ENCODE peak calls at places on chromosomes 3 and 15, in five cellular contexts. One of them, this sample, is unnamed.

GRCh38 chr3:185764168-185764988 is 60.5 kb downstream of the IGF2BP2 start:
- DNase-seq in skeletal muscle cell: no peak
- DNase-seq in WTC11: no peak
- DNase-seq in neural progenitor cell: peak; percentile 66
- DNase-seq in stimulated activated CD4-positive, alpha-beta T cell treated with anti-CD3 and anti-CD28 coated beads, Interleukin-12 subunit alpha, Interleukin-12 subunit beta, amount 100 ng/mL, for 48 hours: no peak
- DNase-seq in this sample: no peak

GRCh38 chr15:58724471-58724870 is 25.0 kb downstream of the ADAM10 start:
- DNase-seq in skeletal muscle cell: peak; percentile 28
- DNase-seq in WTC11: no peak
- DNase-seq in neural progenitor cell: no peak
- DNase-seq in stimulated activated CD4-positive, alpha-beta T cell treated with anti-CD3 and anti-CD28 coated beads, Interleukin-12 subunit alpha, Interleukin-12 subunit beta, amount 100 ng/mL, for 48 hours: no peak
- DNase-seq in this sample: no peak

GRCh38 chr3:94083261-94083660 is 20.4 kb downstream of the NSUN3 start:
- DNase-seq in skeletal muscle cell: no peak
- DNase-seq in WTC11: no peak
- DNase-seq in neural progenitor cell: no peak
- DNase-seq in stimulated activated CD4-positive, alpha-beta T cell treated with anti-CD3 and anti-CD28 coated beads, Interleukin-12 subunit alpha, Interleukin-12 subunit beta, amount 100 ng/mL, for 48 hours: no peak
- DNase-seq in this sample: no peak

GRCh38 chr3:48240711-48241491 is at the start of gene ZNF589:
- DNase-seq in skeletal muscle cell: peak; percentile 71
- DNase-seq in WTC11: peak; percentile 95
- DNase-seq in neural progenitor cell: peak; percentile 96
- DNase-seq in stimulated activated CD4-positive, alpha-beta T cell treated with anti-CD3 and anti-CD28 coated beads, Interleukin-12 subunit alpha, Interleukin-12 subunit beta, amount 100 ng/mL, for 48 hours: peak; percentile 97
- DNase-seq in this sample: no peak

GRCh38 chr3:146895026-146895749 is 290.0 kb upstream of the PLSCR5 start:
- DNase-seq in skeletal muscle cell: peak; percentile 68
- DNase-seq in WTC11: no peak
- DNase-seq in neural progenitor cell: no peak
- DNase-seq in stimulated activated CD4-positive, alpha-beta T cell treated with anti-CD3 and anti-CD28 coated beads, Interleukin-12 subunit alpha, Interleukin-12 subunit beta, amount 100 ng/mL, for 48 hours: no peak
- DNase-seq in this sample: no peak

GRCh38 chr15:93028111-93028631 is 60.8 kb downstream of the RGMA start:
- DNase-seq in skeletal muscle cell: no peak
- DNase-seq in WTC11: no peak
- DNase-seq in neural progenitor cell: no peak
- DNase-seq in stimulated activated CD4-positive, alpha-beta T cell treated with anti-CD3 and anti-CD28 coated beads, Interleukin-12 subunit alpha, Interleukin-12 subunit beta, amount 100 ng/mL, for 48 hours: no peak
- DNase-seq in this sample: no peak

GRCh38 chr3:112815981-112816380 is 30.7 kb downstream of the CD200R1L start:
- DNase-seq in skeletal muscle cell: no peak
- DNase-seq in WTC11: no peak
- DNase-seq in neural progenitor cell: no peak
- DNase-seq in stimulated activated CD4-positive, alpha-beta T cell treated with anti-CD3 and anti-CD28 coated beads, Interleukin-12 subunit alpha, Interleukin-12 subunit beta, amount 100 ng/mL, for 48 hours: no peak
- DNase-seq in this sample: no peak

GRCh38 chr3:186869253-186870235 is 27.0 kb downstream of the ADIPOQ start:
- DNase-seq in skeletal muscle cell: no peak
- DNase-seq in WTC11: no peak
- DNase-seq in neural progenitor cell: no peak
- DNase-seq in stimulated activated CD4-positive, alpha-beta T cell treated with anti-CD3 and anti-CD28 coated beads, Interleukin-12 subunit alpha, Interleukin-12 subunit beta, amount 100 ng/mL, for 48 hours: no peak
- DNase-seq in this sample: no peak

GRCh38 chr3:156539802-156540201 is 15.1 kb downstream of the SSR3 start:
- DNase-seq in skeletal muscle cell: no peak
- DNase-seq in WTC11: no peak
- DNase-seq in neural progenitor cell: no peak
- DNase-seq in stimulated activated CD4-positive, alpha-beta T cell treated with anti-CD3 and anti-CD28 coated beads, Interleukin-12 subunit alpha, Interleukin-12 subunit beta, amount 100 ng/mL, for 48 hours: no peak
- DNase-seq in this sample: no peak

GRCh38 chr15:40843885-40844542 is at the start of gene SPINT1:
- DNase-seq in skeletal muscle cell: no peak
- DNase-seq in WTC11: peak; percentile 63
- DNase-seq in neural progenitor cell: peak; percentile 74
- DNase-seq in stimulated activated CD4-positive, alpha-beta T cell treated with anti-CD3 and anti-CD28 coated beads, Interleukin-12 subunit alpha, Interleukin-12 subunit beta, amount 100 ng/mL, for 48 hours: peak; percentile 71
- DNase-seq in this sample: no peak

GRCh38 chr3:117355566-117355965 is 646.0 kb downstream of the TUSC7 start:
- DNase-seq in skeletal muscle cell: no peak
- DNase-seq in WTC11: peak; percentile 49
- DNase-seq in neural progenitor cell: peak; percentile 71
- DNase-seq in stimulated activated CD4-positive, alpha-beta T cell treated with anti-CD3 and anti-CD28 coated beads, Interleukin-12 subunit alpha, Interleukin-12 subunit beta, amount 100 ng/mL, for 48 hours: no peak
- DNase-seq in this sample: peak; percentile 35

GRCh38 chr3:191901746-191902145 is 440.8 kb downstream of the PYDC2 start:
- DNase-seq in skeletal muscle cell: no peak
- DNase-seq in WTC11: no peak
- DNase-seq in neural progenitor cell: no peak
- DNase-seq in stimulated activated CD4-positive, alpha-beta T cell treated with anti-CD3 and anti-CD28 coated beads, Interleukin-12 subunit alpha, Interleukin-12 subunit beta, amount 100 ng/mL, for 48 hours: no peak
- DNase-seq in this sample: no peak

GRCh38 chr15:40367038-40367672 is 9.1 kb downstream of the DISP2 start:
- DNase-seq in skeletal muscle cell: no peak
- DNase-seq in WTC11: no peak
- DNase-seq in neural progenitor cell: no peak
- DNase-seq in stimulated activated CD4-positive, alpha-beta T cell treated with anti-CD3 and anti-CD28 coated beads, Interleukin-12 subunit alpha, Interleukin-12 subunit beta, amount 100 ng/mL, for 48 hours: no peak
- DNase-seq in this sample: no peak

GRCh38 chr15:73048624-73049295 is 3.5 kb upstream of the NEO1 start:
- DNase-seq in skeletal muscle cell: no peak
- DNase-seq in WTC11: no peak
- DNase-seq in neural progenitor cell: no peak
- DNase-seq in stimulated activated CD4-positive, alpha-beta T cell treated with anti-CD3 and anti-CD28 coated beads, Interleukin-12 subunit alpha, Interleukin-12 subunit beta, amount 100 ng/mL, for 48 hours: no peak
- DNase-seq in this sample: no peak

GRCh38 chr3:107065094-107065861 is 312.0 kb upstream of the CCDC54 start:
- DNase-seq in skeletal muscle cell: no peak
- DNase-seq in WTC11: no peak
- DNase-seq in neural progenitor cell: no peak
- DNase-seq in stimulated activated CD4-positive, alpha-beta T cell treated with anti-CD3 and anti-CD28 coated beads, Interleukin-12 subunit alpha, Interleukin-12 subunit beta, amount 100 ng/mL, for 48 hours: no peak
- DNase-seq in this sample: no peak

This sample was measured in NCI-H187 treated with DMSO at 0.1 percent for 48 hours.